ENCODE peak calls at places on chromosomes 12 and 14, in four cellular contexts. Y, P, R and O are unnamed samples.

GRCh38 chr12:16165506-16165905 is 112.0 kb downstream of the SLC15A5 start:
- DNase-seq in R (peak; percentile 63), Y (peak; percentile 73), P (no peak), O (no peak)

GRCh38 chr12:120538281-120539156 is 4.4 kb downstream of the RNF10 start:
- DNase-seq in P (no peak), Y (peak; percentile 49), R (peak; percentile 57), O (no peak)

GRCh38 chr14:21068521-21069387 is 1.4 kb upstream of the ARHGEF40 start:
- DNase-seq in R (peak; percentile 80), Y (peak; percentile 69), P (no peak), O (no peak)

GRCh38 chr14:100471451-100472093 is 115.6 kb downstream of the BEGAIN start:
- DNase-seq in R (no peak), Y (no peak), P (peak; percentile 10), O (no peak)

GRCh38 chr14:53955671-53956426 is 776 bp downstream of the BMP4 start:
- DNase-seq in Y (no peak), P (no peak), R (peak; percentile 85), O (no peak)

GRCh38 chr14:96091149-96091693 is 52.1 kb downstream of the C14orf132 start:
- DNase-seq in Y (no peak), P (no peak), R (no peak), O (no peak)

GRCh38 chr12:879641-880040 is 69.9 kb downstream of the RAD52 start:
- DNase-seq in Y (peak; percentile 10), R (no peak), P (no peak), O (no peak)

GRCh38 chr14:78598046-78598652 is 428.0 kb downstream of the NRXN3 start:
- DNase-seq in R (peak; percentile 83), Y (peak; percentile 75), P (no peak), O (no peak)

GRCh38 chr12:27534060-27534764 is 10.2 kb downstream of the PPFIBP1 start:
- DNase-seq in Y (no peak), P (no peak), R (no peak), O (no peak)

GRCh38 chr12:69906411-69907216 is 81.6 kb downstream of the MYRFL start:
- DNase-seq in Y (no peak), R (no peak), P (no peak), O (no peak)

GRCh38 chr12:5003025-5003666 is 40.5 kb upstream of the KCNA5 start:
- DNase-seq in Y (peak; percentile 71), P (no peak), R (peak; percentile 86), O (no peak)

GRCh38 chr12:97386133-97386581 is 76.4 kb upstream of the RMST start:
- DNase-seq in P (no peak), Y (peak; percentile 25), R (peak; percentile 48), O (no peak)

GRCh38 chr12:52630609-52631200 is 12.3 kb upstream of the KRT73 start:
- DNase-seq in Y (no peak), P (no peak), R (no peak), O (no peak)

GRCh38 chr14:100900837-100901390 is 2.6 kb downstream of the RTL1 start:
- DNase-seq in R (peak; percentile 80), P (no peak), Y (peak; percentile 22), O (no peak)

GRCh38 chr12:73547421-73547820 is 990.2 kb upstream of the ATXN7L3B start:
- DNase-seq in Y (peak; percentile 14), R (no peak), P (no peak), O (no peak)

GRCh38 chr12:128259556-128260070 is 7.4 kb upstream of the TMEM132C start:
- DNase-seq in Y (peak; percentile 27), P (no peak), R (peak; percentile 70), O (no peak)

GRCh38 chr12:91952916-91953315 is 192.7 kb downstream of the BTG1 start:
- DNase-seq in Y (no peak), R (peak; percentile 8), P (no peak), O (no peak)

GRCh38 chr12:108630481-108631207 is 3.0 kb downstream of the SELPLG start:
- DNase-seq in Y (peak; percentile 44), P (no peak), R (no peak), O (no peak)

GRCh38 chr14:61387076-61387475 is 65.7 kb downstream of the PRKCH start:
- DNase-seq in R (no peak), P (no peak), Y (no peak), O (no peak)

GRCh38 chr12:34300376-34301250 is 278.3 kb downstream of the ALG10 start:
- DNase-seq in Y (no peak), P (no peak), R (no peak), O (no peak)

GRCh38 chr12:52776913-52777395 is at the start of gene KRT76:
- DNase-seq in Y (no peak), P (no peak), R (no peak), O (no peak)

GRCh38 chr14:25122188-25122587 is 72.2 kb upstream of the STXBP6 start:
- DNase-seq in R (no peak), Y (peak; percentile 23), P (no peak), O (no peak)

GRCh38 chr12:85441740-85442139 is 161.7 kb downstream of the ALX1 start:
- DNase-seq in Y (peak; percentile 70), R (peak; percentile 27), P (no peak), O (no peak)

DNA sequence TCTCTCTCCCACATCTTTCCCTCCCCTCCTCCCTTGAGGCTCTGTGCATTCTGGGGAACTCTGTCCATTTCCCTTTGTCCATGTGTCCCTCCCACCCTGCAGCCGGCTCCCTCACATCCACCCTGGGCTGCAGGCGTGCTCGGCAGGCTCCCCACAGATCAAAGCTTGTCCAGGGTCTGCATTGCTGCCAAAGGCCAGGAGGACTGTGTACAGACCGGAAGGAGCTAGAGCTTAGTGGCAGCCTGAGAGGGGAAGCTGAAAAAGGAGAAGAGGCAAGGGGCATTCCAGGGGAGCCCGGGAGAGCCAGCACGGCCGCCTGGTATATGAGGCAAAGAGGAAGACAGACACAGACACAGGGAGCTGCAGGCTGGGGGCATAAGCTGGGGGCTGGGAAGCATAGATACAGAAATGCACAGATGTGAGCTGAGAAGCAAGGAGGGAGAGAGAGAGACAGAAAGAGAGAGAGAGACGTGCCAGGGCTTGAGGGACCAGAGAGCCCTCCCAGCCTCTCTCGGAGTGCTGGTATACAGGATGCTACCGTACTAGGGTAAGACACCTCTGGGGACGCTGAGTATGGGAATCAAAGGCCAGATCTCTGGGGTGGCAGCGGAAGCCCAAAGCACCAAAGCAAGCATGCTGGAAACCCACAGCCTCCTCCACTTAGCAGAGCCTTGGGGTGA is 3.3 kb downstream of the CD4 start:
- DNase-seq in R (no peak), Y (no peak), P (no peak), O (no peak)
- H3K4me3 ChIP-seq in R (no peak overlapping the region), Y (peak overlapping the region; percentile 6), P (peak overlapping the region; percentile 30), O (peak overlapping the region; percentile 18)

GRCh38 chr12:19205120-19205519 is 75.6 kb downstream of the PLEKHA5 start:
- DNase-seq in R (no peak), P (no peak), Y (no peak), O (no peak)
- H3K4me3 ChIP-seq in R (no peak overlapping the region), P (no peak overlapping the region), Y (no peak overlapping the region), O (no peak overlapping the region)

GRCh38 chr14:73610692-73611091 is 1.6 kb upstream of the ACOT6 start:
- DNase-seq in R (peak; percentile 37), P (no peak), Y (peak; percentile 80), O (no peak)

GRCh38 chr14:73613419-73613963 is 1.2 kb downstream of the ACOT6 start:
- DNase-seq in P (no peak), Y (no peak), R (no peak), O (no peak)

GRCh38 chr14:73613046-73613383 is 698 bp downstream of the ACOT6 start:
- DNase-seq in P (no peak), R (no peak), Y (peak; percentile 26), O (no peak)

GRCh38 chr14:73616831-73617230 is 4.5 kb downstream of the ACOT6 start:
- DNase-seq in Y (no peak), R (no peak), P (no peak), O (no peak)

DNA sequence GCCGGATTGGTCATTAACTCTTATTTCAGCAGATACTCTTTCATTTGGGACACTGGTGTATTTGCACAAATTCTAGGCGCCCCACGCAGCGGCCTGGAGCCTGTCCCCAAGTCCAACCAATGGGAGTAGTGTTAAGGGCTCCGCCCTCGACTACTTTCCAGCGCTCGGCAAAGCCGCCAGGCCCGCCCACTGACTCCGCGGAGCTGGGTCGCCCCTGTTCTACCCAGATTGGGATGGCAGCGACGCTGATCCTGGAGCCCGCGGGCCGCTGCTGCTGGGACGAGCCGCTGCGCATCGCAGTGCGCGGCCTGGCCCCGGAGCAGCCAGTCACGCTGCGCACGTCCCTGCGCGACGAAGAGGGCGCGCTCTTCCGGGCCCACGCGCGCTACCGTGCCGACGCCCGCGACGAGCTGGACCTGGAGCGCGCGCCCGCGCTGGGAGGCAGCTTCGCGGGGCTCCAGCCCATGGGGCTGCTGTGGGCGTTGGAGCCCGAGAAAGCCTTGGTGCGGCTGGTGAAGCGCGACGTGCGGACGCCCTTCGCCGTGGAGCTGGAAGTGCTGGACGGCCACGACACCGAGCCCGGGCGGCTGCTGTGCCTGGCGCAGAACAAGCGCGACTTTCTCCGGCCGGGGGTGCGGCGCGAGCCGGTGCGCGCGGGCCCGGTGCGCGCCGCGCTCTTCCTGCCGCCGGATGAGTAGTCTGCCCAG is at the start of gene ACOT6:
- DNase-seq in Y (peak; percentile 72), R (peak; percentile 80), P (peak; percentile 15), O (no peak)
- H3K4me3 ChIP-seq in Y (peak within 1 kb of the TSS; percentile 68), R (peak within 1 kb of the TSS; percentile 69), P (peak within 1 kb of the TSS; percentile 80), O (peak within 1 kb of the TSS; percentile 55)

GRCh38 chr12:6407206-6407954 is 23.4 kb downstream of the LTBR start:
- DNase-seq in R (no peak), P (no peak), Y (no peak), O (no peak)

GRCh38 chr12:6399884-6400670 is 16.1 kb downstream of the LTBR start:
- DNase-seq in Y (no peak), R (no peak), P (no peak), O (no peak)

GRCh38 chr12:6404390-6404789 is 20.4 kb downstream of the LTBR start:
- DNase-seq in Y (no peak), R (no peak), P (no peak), O (no peak)

DNA sequence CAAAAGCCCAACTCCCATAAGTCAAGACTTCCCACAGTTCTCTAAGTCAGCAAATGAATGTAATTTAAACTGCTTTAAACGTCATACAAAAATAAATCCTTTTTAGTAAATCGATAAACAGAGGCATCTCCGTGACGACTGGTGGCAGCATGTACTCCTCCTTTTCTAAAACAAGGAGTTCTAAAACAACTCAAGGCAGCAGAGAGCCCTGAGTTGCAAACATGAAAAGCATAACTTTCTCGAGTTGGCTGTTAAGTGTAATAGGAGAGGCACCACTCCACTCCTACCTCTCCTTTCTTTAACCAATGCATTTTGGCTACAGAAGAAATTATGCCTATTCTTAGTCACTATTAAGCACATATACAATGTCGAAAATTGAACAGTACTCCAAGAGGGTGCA is 22.0 kb downstream of the LTBR start:
- DNase-seq in R (no peak), Y (no peak), P (no peak), O (no peak)
- H3K4me3 ChIP-seq in R (no peak overlapping the region), Y (no peak overlapping the region), P (no peak overlapping the region), O (no peak overlapping the region)

GRCh38 chr12:56614627-56615026 is 15.5 kb downstream of the BAZ2A start:
- DNase-seq in Y (no peak), P (no peak), R (no peak), O (no peak)

GRCh38 chr12:56622535-56622934 is 7.6 kb downstream of the BAZ2A start:
- DNase-seq in P (no peak), R (no peak), Y (no peak), O (no peak)

GRCh38 chr12:56616244-56616643 is 13.9 kb downstream of the BAZ2A start:
- DNase-seq in Y (no peak), P (no peak), R (no peak), O (no peak)

DNA sequence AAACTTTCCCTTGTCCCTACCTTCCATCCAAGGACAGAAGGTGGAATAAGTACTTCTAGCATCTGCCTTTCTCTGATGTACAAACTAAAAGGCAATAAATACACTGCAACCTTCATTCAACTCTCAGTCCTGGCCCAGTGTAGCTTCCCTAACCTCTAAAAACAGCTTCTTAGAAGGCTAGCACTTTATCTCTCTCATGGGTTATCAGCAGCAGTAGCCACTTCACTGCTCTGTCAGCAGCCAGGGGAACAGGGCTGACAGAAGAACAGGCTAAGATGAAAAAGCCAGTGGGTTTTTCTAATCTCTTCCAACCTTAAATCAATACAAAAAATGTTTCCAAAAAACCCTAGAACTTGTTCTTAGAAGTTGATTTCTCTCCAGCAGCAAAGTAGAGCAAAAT is 13.2 kb downstream of the BAZ2A start:
- DNase-seq in P (no peak), Y (no peak), R (no peak), O (no peak)
- H3K4me3 ChIP-seq in P (no peak overlapping the region), Y (no peak overlapping the region), R (no peak overlapping the region), O (no peak overlapping the region)